ENCODE peak calls at places on chromosomes 13 and 19, in eight cellular contexts. One of them, this sample, is unnamed.
A peak's percentile ranks its signal among the peaks of the same experiment; 100 is the strongest.

GRCh38 chr13:24613128-24613527 is 67.1 kb upstream of the ATP12A start:
- DNase-seq in tibial nerve: no peak
- DNase-seq in Peyer's patch: no peak
- DNase-seq in fibroblast of lung: no peak
- DNase-seq in ascending aorta: no peak
- DNase-seq in stomach: no peak
- DNase-seq in PC-3: no peak
- DNase-seq in AG04450: no peak
- DNase-seq in this sample: no peak

GRCh38 chr19:54156953-54157352 is 2.6 kb downstream of the LENG1 start:
- DNase-seq in stomach: no peak
- DNase-seq in Peyer's patch: no peak
- DNase-seq in ascending aorta: no peak
- DNase-seq in fibroblast of lung: no peak
- DNase-seq in AG04450: no peak
- DNase-seq in PC-3: no peak
- DNase-seq in tibial nerve: no peak
- DNase-seq in this sample: no peak

GRCh38 chr13:71477735-71478134 is 389.3 kb downstream of the DACH1 start:
- DNase-seq in fibroblast of lung: peak; percentile 1
- DNase-seq in ascending aorta: no peak
- DNase-seq in stomach: no peak
- DNase-seq in tibial nerve: no peak
- DNase-seq in PC-3: peak; percentile 30
- DNase-seq in Peyer's patch: no peak
- DNase-seq in AG04450: no peak
- DNase-seq in this sample: no peak

GRCh38 chr13:81639984-81640582 is 1299.2 kb upstream of the SPRY2 start:
- DNase-seq in Peyer's patch: no peak
- DNase-seq in tibial nerve: no peak
- DNase-seq in AG04450: no peak
- DNase-seq in PC-3: peak; percentile 56
- DNase-seq in ascending aorta: no peak
- DNase-seq in stomach: no peak
- DNase-seq in fibroblast of lung: no peak
- DNase-seq in this sample: no peak

GRCh38 chr19:15112385-15112784 is 5.2 kb downstream of the SYDE1 start:
- DNase-seq in AG04450: no peak
- DNase-seq in tibial nerve: no peak
- DNase-seq in PC-3: peak; percentile 45
- DNase-seq in fibroblast of lung: no peak
- DNase-seq in stomach: no peak
- DNase-seq in ascending aorta: no peak
- DNase-seq in Peyer's patch: no peak
- DNase-seq in this sample: no peak

GRCh38 chr13:46845146-46845545 is 48.2 kb upstream of the ESD start:
- DNase-seq in Peyer's patch: no peak
- DNase-seq in stomach: no peak
- DNase-seq in fibroblast of lung: no peak
- DNase-seq in ascending aorta: no peak
- DNase-seq in tibial nerve: no peak
- DNase-seq in PC-3: no peak
- DNase-seq in AG04450: no peak
- DNase-seq in this sample: no peak

GRCh38 chr19:6287269-6287885 is 7.6 kb upstream of the MLLT1 start:
- DNase-seq in fibroblast of lung: no peak
- DNase-seq in PC-3: no peak
- DNase-seq in stomach: no peak
- DNase-seq in AG04450: no peak
- DNase-seq in tibial nerve: no peak
- DNase-seq in ascending aorta: no peak
- DNase-seq in Peyer's patch: no peak
- DNase-seq in this sample: no peak

GRCh38 chr13:106417467-106418110 is 117.9 kb downstream of the EFNB2 start:
- DNase-seq in ascending aorta: no peak
- DNase-seq in fibroblast of lung: no peak
- DNase-seq in stomach: no peak
- DNase-seq in AG04450: no peak
- DNase-seq in tibial nerve: no peak
- DNase-seq in PC-3: no peak
- DNase-seq in Peyer's patch: peak; percentile 51
- DNase-seq in this sample: no peak

GRCh38 chr13:58165617-58166016 is 534.1 kb downstream of the PCDH17 start:
- DNase-seq in Peyer's patch: no peak
- DNase-seq in fibroblast of lung: peak; percentile 3
- DNase-seq in stomach: no peak
- DNase-seq in AG04450: no peak
- DNase-seq in ascending aorta: no peak
- DNase-seq in tibial nerve: no peak
- DNase-seq in PC-3: no peak
- DNase-seq in this sample: no peak

GRCh38 chr19:3785938-3786824 is at the start of gene MATK:
- DNase-seq in PC-3: no peak
- DNase-seq in AG04450: no peak
- DNase-seq in tibial nerve: no peak
- DNase-seq in stomach: no peak
- DNase-seq in fibroblast of lung: no peak
- DNase-seq in ascending aorta: no peak
- DNase-seq in Peyer's patch: no peak
- DNase-seq in this sample: no peak

GRCh38 chr13:30381049-30381448 is 41.2 kb upstream of the UBE2L5 start:
- DNase-seq in Peyer's patch: no peak
- DNase-seq in stomach: no peak
- DNase-seq in fibroblast of lung: no peak
- DNase-seq in PC-3: no peak
- DNase-seq in AG04450: no peak
- DNase-seq in tibial nerve: no peak
- DNase-seq in ascending aorta: peak; percentile 7
- DNase-seq in this sample: no peak

GRCh38 chr19:18762125-18763023 is 28.7 kb downstream of the COMP start:
- DNase-seq in tibial nerve: peak; percentile 51
- DNase-seq in stomach: peak; percentile 98
- DNase-seq in Peyer's patch: peak; percentile 77
- DNase-seq in ascending aorta: peak; percentile 72
- DNase-seq in PC-3: peak; percentile 95
- DNase-seq in AG04450: no peak
- DNase-seq in fibroblast of lung: peak; percentile 72
- DNase-seq in this sample: no peak

GRCh38 chr13:94590744-94591143 is 5.2 kb downstream of the TGDS start:
- DNase-seq in stomach: no peak
- DNase-seq in AG04450: no peak
- DNase-seq in fibroblast of lung: no peak
- DNase-seq in ascending aorta: no peak
- DNase-seq in PC-3: no peak
- DNase-seq in Peyer's patch: no peak
- DNase-seq in tibial nerve: no peak
- DNase-seq in this sample: no peak

GRCh38 chr19:10118960-10119359 is 739 bp downstream of the EIF3G start:
- DNase-seq in AG04450: no peak
- DNase-seq in tibial nerve: no peak
- DNase-seq in Peyer's patch: no peak
- DNase-seq in ascending aorta: no peak
- DNase-seq in stomach: no peak
- DNase-seq in PC-3: peak; percentile 23
- DNase-seq in fibroblast of lung: no peak
- DNase-seq in this sample: no peak

GRCh38 chr13:77810430-77810829 is 108.2 kb downstream of the EDNRB start:
- DNase-seq in AG04450: no peak
- DNase-seq in fibroblast of lung: peak; percentile 12
- DNase-seq in tibial nerve: no peak
- DNase-seq in stomach: no peak
- DNase-seq in ascending aorta: no peak
- DNase-seq in PC-3: peak; percentile 53
- DNase-seq in Peyer's patch: no peak
- DNase-seq in this sample: no peak

GRCh38 chr13:37326319-37326718 is 220.9 kb upstream of the CSNK1A1L start:
- DNase-seq in fibroblast of lung: no peak
- DNase-seq in ascending aorta: no peak
- DNase-seq in AG04450: no peak
- DNase-seq in PC-3: no peak
- DNase-seq in Peyer's patch: no peak
- DNase-seq in stomach: no peak
- DNase-seq in tibial nerve: no peak
- DNase-seq in this sample: no peak

GRCh38 chr19:8611890-8612806 is 1.6 kb upstream of the ADAMTS10 start:
- DNase-seq in PC-3: peak; percentile 21
- DNase-seq in ascending aorta: peak; percentile 92
- DNase-seq in Peyer's patch: peak; percentile 64
- DNase-seq in AG04450: no peak
- DNase-seq in tibial nerve: no peak
- DNase-seq in fibroblast of lung: peak; percentile 95
- DNase-seq in stomach: no peak
- DNase-seq in this sample: no peak

GRCh38 chr13:38582133-38582532 is 104.7 kb upstream of the FREM2 start:
- DNase-seq in tibial nerve: no peak
- DNase-seq in Peyer's patch: no peak
- DNase-seq in AG04450: no peak
- DNase-seq in fibroblast of lung: peak; percentile 38
- DNase-seq in PC-3: peak; percentile 59
- DNase-seq in stomach: no peak
- DNase-seq in ascending aorta: no peak
- DNase-seq in this sample: no peak

GRCh38 chr13:98651716-98652115 is 74.8 kb upstream of the STK24 start:
- DNase-seq in AG04450: no peak
- DNase-seq in stomach: no peak
- DNase-seq in PC-3: no peak
- DNase-seq in tibial nerve: peak; percentile 34
- DNase-seq in Peyer's patch: peak; percentile 28
- DNase-seq in fibroblast of lung: no peak
- DNase-seq in ascending aorta: peak; percentile 25
- DNase-seq in this sample: no peak

GRCh38 chr13:109784590-109785140 is 1.7 kb downstream of the IRS2 start:
- DNase-seq in fibroblast of lung: peak; percentile 72
- DNase-seq in Peyer's patch: peak; percentile 84
- DNase-seq in PC-3: peak; percentile 71
- DNase-seq in tibial nerve: peak; percentile 42
- DNase-seq in ascending aorta: peak; percentile 85
- DNase-seq in AG04450: no peak
- DNase-seq in stomach: peak; percentile 85
- DNase-seq in this sample: peak; percentile 62

GRCh38 chr13:109783815-109784589 is 2.4 kb downstream of the IRS2 start:
- DNase-seq in fibroblast of lung: no peak
- DNase-seq in Peyer's patch: peak; percentile 56
- DNase-seq in AG04450: no peak
- DNase-seq in stomach: no peak
- DNase-seq in PC-3: no peak
- DNase-seq in ascending aorta: no peak
- DNase-seq in tibial nerve: no peak
- DNase-seq in this sample: no peak

GRCh38 chr13:109785892-109786450 is 412 bp downstream of the IRS2 start:
- DNase-seq in PC-3: no peak
- DNase-seq in stomach: no peak
- DNase-seq in fibroblast of lung: no peak
- DNase-seq in ascending aorta: no peak
- DNase-seq in AG04450: no peak
- DNase-seq in Peyer's patch: no peak
- DNase-seq in tibial nerve: no peak
- DNase-seq in this sample: no peak

GRCh38 chr13:109786457-109787134 is at the start of gene IRS2:
- DNase-seq in stomach: peak; percentile 95
- DNase-seq in Peyer's patch: peak; percentile 98
- DNase-seq in AG04450: peak; percentile 66
- DNase-seq in fibroblast of lung: peak; percentile 91
- DNase-seq in ascending aorta: peak; percentile 97
- DNase-seq in tibial nerve: peak; percentile 92
- DNase-seq in PC-3: peak; percentile 84
- DNase-seq in this sample: peak; percentile 87

GRCh38 chr13:109785141-109785891 is 1.1 kb downstream of the IRS2 start:
- DNase-seq in tibial nerve: no peak
- DNase-seq in AG04450: no peak
- DNase-seq in PC-3: peak; percentile 33
- DNase-seq in fibroblast of lung: peak; percentile 72
- DNase-seq in ascending aorta: peak; percentile 76
- DNase-seq in stomach: peak; percentile 61
- DNase-seq in Peyer's patch: peak; percentile 67
- DNase-seq in this sample: no peak
- H3K27ac ChIP-seq in tibial nerve: peak overlapping the region; percentile 89
- H3K27ac ChIP-seq in AG04450: no peak overlapping the region
- H3K27ac ChIP-seq in PC-3: no peak overlapping the region
- H3K27ac ChIP-seq in fibroblast of lung: no peak overlapping the region
- H3K27ac ChIP-seq in ascending aorta: peak overlapping the region; percentile 76
- H3K27ac ChIP-seq in stomach: peak overlapping the region; percentile 89
- H3K27ac ChIP-seq in Peyer's patch: peak overlapping the region; percentile 90
- H3K27ac ChIP-seq in this sample: peak overlapping the region; percentile 80

GRCh38 chr19:12970070-12970820 is 869 bp downstream of the DAND5 start:
- DNase-seq in AG04450: no peak
- DNase-seq in stomach: no peak
- DNase-seq in ascending aorta: no peak
- DNase-seq in Peyer's patch: no peak
- DNase-seq in tibial nerve: no peak
- DNase-seq in fibroblast of lung: no peak
- DNase-seq in PC-3: no peak
- DNase-seq in this sample: no peak
- H3K27ac ChIP-seq in AG04450: no peak overlapping the region
- H3K27ac ChIP-seq in stomach: no peak overlapping the region
- H3K27ac ChIP-seq in ascending aorta: peak overlapping the region; percentile 23
- H3K27ac ChIP-seq in Peyer's patch: peak overlapping the region; percentile 17
- H3K27ac ChIP-seq in tibial nerve: no peak overlapping the region
- H3K27ac ChIP-seq in fibroblast of lung: no peak overlapping the region
- H3K27ac ChIP-seq in PC-3: no peak overlapping the region
- H3K27ac ChIP-seq in this sample: no peak overlapping the region

GRCh38 chr19:34275705-34276104 is 21.4 kb downstream of the GARRE1 start:
- DNase-seq in Peyer's patch: no peak
- DNase-seq in ascending aorta: no peak
- DNase-seq in AG04450: no peak
- DNase-seq in fibroblast of lung: no peak
- DNase-seq in stomach: no peak
- DNase-seq in tibial nerve: no peak
- DNase-seq in PC-3: no peak
- DNase-seq in this sample: no peak

GRCh38 chr19:34274827-34275625 is 20.7 kb downstream of the GARRE1 start:
- DNase-seq in fibroblast of lung: peak; percentile 97
- DNase-seq in tibial nerve: no peak
- DNase-seq in stomach: no peak
- DNase-seq in ascending aorta: no peak
- DNase-seq in PC-3: peak; percentile 46
- DNase-seq in AG04450: peak; percentile 72
- DNase-seq in Peyer's patch: no peak
- DNase-seq in this sample: no peak

GRCh38 chr19:34277244-34277643 is 22.9 kb downstream of the GARRE1 start:
- DNase-seq in Peyer's patch: no peak
- DNase-seq in tibial nerve: no peak
- DNase-seq in PC-3: no peak
- DNase-seq in AG04450: no peak
- DNase-seq in fibroblast of lung: no peak
- DNase-seq in stomach: no peak
- DNase-seq in ascending aorta: no peak
- DNase-seq in this sample: no peak

GRCh38 chr19:34276614-34277013 is 22.3 kb downstream of the GARRE1 start:
- DNase-seq in stomach: no peak
- DNase-seq in PC-3: no peak
- DNase-seq in AG04450: no peak
- DNase-seq in ascending aorta: no peak
- DNase-seq in Peyer's patch: no peak
- DNase-seq in tibial nerve: no peak
- DNase-seq in fibroblast of lung: no peak
- DNase-seq in this sample: no peak

GRCh38 chr19:34278783-34279182 is 24.4 kb downstream of the GARRE1 start:
- DNase-seq in tibial nerve: no peak
- DNase-seq in PC-3: no peak
- DNase-seq in Peyer's patch: no peak
- DNase-seq in AG04450: no peak
- DNase-seq in stomach: no peak
- DNase-seq in ascending aorta: no peak
- DNase-seq in fibroblast of lung: no peak
- DNase-seq in this sample: no peak
- H3K27ac ChIP-seq in tibial nerve: no peak overlapping the region
- H3K27ac ChIP-seq in PC-3: no peak overlapping the region
- H3K27ac ChIP-seq in Peyer's patch: no peak overlapping the region
- H3K27ac ChIP-seq in AG04450: no peak overlapping the region
- H3K27ac ChIP-seq in stomach: no peak overlapping the region
- H3K27ac ChIP-seq in ascending aorta: peak overlapping the region; percentile 19
- H3K27ac ChIP-seq in fibroblast of lung: no peak overlapping the region
- H3K27ac ChIP-seq in this sample: no peak overlapping the region

GRCh38 chr13:48978942-48979601 is 3.4 kb downstream of the FNDC3A start:
- DNase-seq in PC-3: no peak
- DNase-seq in AG04450: no peak
- DNase-seq in ascending aorta: no peak
- DNase-seq in tibial nerve: no peak
- DNase-seq in stomach: no peak
- DNase-seq in Peyer's patch: no peak
- DNase-seq in fibroblast of lung: peak; percentile 27
- DNase-seq in this sample: no peak
- H3K27ac ChIP-seq in PC-3: no peak overlapping the region
- H3K27ac ChIP-seq in AG04450: no peak overlapping the region
- H3K27ac ChIP-seq in ascending aorta: no peak overlapping the region
- H3K27ac ChIP-seq in tibial nerve: no peak overlapping the region
- H3K27ac ChIP-seq in stomach: no peak overlapping the region
- H3K27ac ChIP-seq in Peyer's patch: no peak overlapping the region
- H3K27ac ChIP-seq in fibroblast of lung: no peak overlapping the region
- H3K27ac ChIP-seq in this sample: no peak overlapping the region

This sample was measured in caudate nucleus.